ENCODE peak calls at places on chromosomes 7 and 10, in five cellular contexts. One of them, this sample, is unnamed.
A peak's percentile ranks its signal among the peaks of the same experiment; 100 is the strongest.

GRCh38 chr10:114872519-114873087 is 51.0 kb downstream of the FHIP2A start:
- DNase-seq in K562: no peak
- DNase-seq in HCT116: no peak
- DNase-seq in HepG2: no peak
- DNase-seq in GM12878: no peak
- DNase-seq in this sample: no peak

GRCh38 chr7:69199661-69200060 is 398.6 kb upstream of the AUTS2 start:
- DNase-seq in K562: no peak
- DNase-seq in HCT116: no peak
- DNase-seq in HepG2: no peak
- DNase-seq in GM12878: no peak
- DNase-seq in this sample: no peak

GRCh38 chr10:88092975-88093374 is 229.6 kb downstream of the PTEN start:
- DNase-seq in K562: no peak
- DNase-seq in HCT116: no peak
- DNase-seq in HepG2: no peak
- DNase-seq in GM12878: no peak
- DNase-seq in this sample: no peak

GRCh38 chr10:128875955-128876354 is 591.1 kb upstream of the MGMT start:
- DNase-seq in K562: no peak
- DNase-seq in HCT116: no peak
- DNase-seq in HepG2: no peak
- DNase-seq in GM12878: no peak
- DNase-seq in this sample: no peak

GRCh38 chr10:97715259-97715874 is 1.8 kb downstream of the MARVELD1 start:
- DNase-seq in K562: no peak
- DNase-seq in HCT116: no peak
- DNase-seq in HepG2: no peak
- DNase-seq in GM12878: no peak
- DNase-seq in this sample: peak; percentile 81

GRCh38 chr7:152330827-152331226 is 105.0 kb downstream of the KMT2C start:
- DNase-seq in K562: no peak
- DNase-seq in HCT116: no peak
- DNase-seq in HepG2: no peak
- DNase-seq in GM12878: no peak
- DNase-seq in this sample: no peak

GRCh38 chr10:48792121-48792520 is 107.4 kb downstream of the WDFY4 start:
- DNase-seq in K562: no peak
- DNase-seq in HCT116: no peak
- DNase-seq in HepG2: no peak
- DNase-seq in GM12878: no peak
- DNase-seq in this sample: no peak

GRCh38 chr7:106652092-106652491 is 8.9 kb downstream of the CCDC71L start:
- DNase-seq in K562: no peak
- DNase-seq in HCT116: no peak
- DNase-seq in HepG2: no peak
- DNase-seq in GM12878: no peak
- DNase-seq in this sample: no peak

GRCh38 chr10:6055929-6056328 is 6.2 kb downstream of the IL2RA start:
- DNase-seq in K562: no peak
- DNase-seq in HCT116: no peak
- DNase-seq in HepG2: no peak
- DNase-seq in GM12878: no peak
- DNase-seq in this sample: no peak

GRCh38 chr10:75612904-75613684 is 181.7 kb downstream of the LRMDA start:
- DNase-seq in K562: no peak
- DNase-seq in HCT116: no peak
- DNase-seq in HepG2: no peak
- DNase-seq in GM12878: peak; percentile 50
- DNase-seq in this sample: no peak

GRCh38 chr7:139955098-139955820 is 107.5 kb downstream of the PARP12 start:
- DNase-seq in K562: no peak
- DNase-seq in HCT116: no peak
- DNase-seq in HepG2: no peak
- DNase-seq in GM12878: no peak
- DNase-seq in this sample: no peak

GRCh38 chr7:152956006-152956405 is 196.5 kb downstream of the ACTR3B start:
- DNase-seq in K562: no peak
- DNase-seq in HCT116: no peak
- DNase-seq in HepG2: no peak
- DNase-seq in GM12878: no peak
- DNase-seq in this sample: peak; percentile 59

GRCh38 chr7:134669845-134670373 is 23.3 kb downstream of the BPGM start:
- DNase-seq in K562: no peak
- DNase-seq in HCT116: peak; percentile 27
- DNase-seq in HepG2: no peak
- DNase-seq in GM12878: peak; percentile 23
- DNase-seq in this sample: no peak

GRCh38 chr10:103416436-103417147 is 20.2 kb downstream of the PDCD11 start:
- DNase-seq in K562: peak; percentile 33
- DNase-seq in HCT116: peak; percentile 58
- DNase-seq in HepG2: peak; percentile 50
- DNase-seq in GM12878: peak; percentile 27
- DNase-seq in this sample: peak; percentile 62

GRCh38 chr7:98394377-98394836 is 6.5 kb downstream of the BAIAP2L1 start:
- DNase-seq in K562: no peak
- DNase-seq in HCT116: peak; percentile 34
- DNase-seq in HepG2: no peak
- DNase-seq in GM12878: no peak
- DNase-seq in this sample: no peak

GRCh38 chr7:151695856-151696555 is 176.3 kb upstream of the RHEB start:
- DNase-seq in K562: no peak
- DNase-seq in HCT116: no peak
- DNase-seq in HepG2: no peak
- DNase-seq in GM12878: no peak
- DNase-seq in this sample: no peak

GRCh38 chr10:132232553-132232949 is 45.8 kb downstream of the DPYSL4 start:
- DNase-seq in K562: no peak
- DNase-seq in HCT116: no peak
- DNase-seq in HepG2: no peak
- DNase-seq in GM12878: no peak
- DNase-seq in this sample: no peak

DNA sequence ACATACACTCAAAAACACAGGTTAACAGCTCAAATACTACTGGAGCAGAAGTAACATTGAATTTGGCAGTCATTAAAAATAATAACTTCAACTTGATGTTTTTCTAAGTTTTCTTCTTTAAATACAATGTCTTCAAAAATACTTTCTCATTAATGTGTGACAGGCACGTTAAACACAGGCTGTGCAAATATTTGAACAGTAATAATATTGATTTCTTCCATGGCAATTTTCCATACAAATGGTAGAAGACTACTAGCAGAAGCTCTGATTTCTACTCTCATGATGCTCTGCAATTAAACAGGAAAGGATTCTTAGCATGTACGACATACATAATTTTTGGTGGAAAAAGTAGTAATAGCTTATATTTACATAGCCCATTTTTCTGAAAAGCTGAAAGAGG is 47.4 kb downstream of the NRP1 start:
- DNase-seq in K562: no peak
- DNase-seq in HCT116: no peak
- DNase-seq in HepG2: peak; percentile 51
- DNase-seq in GM12878: no peak
- DNase-seq in this sample: no peak
- TF ChIP-seq REST in K562: no peak
- TF ChIP-seq REST in HCT116: no peak
- TF ChIP-seq REST in HepG2: no peak
- TF ChIP-seq REST in GM12878: no peak
- TF ChIP-seq REST in this sample: no peak

GRCh38 chr7:47581821-47582747 is at the start of gene TNS3:
- DNase-seq in K562: no peak
- DNase-seq in HCT116: no peak
- DNase-seq in HepG2: no peak
- DNase-seq in GM12878: no peak
- DNase-seq in this sample: peak; percentile 78
- TF ChIP-seq EZH2 in K562: no peak
- TF ChIP-seq EZH2 in HCT116: no peak
- TF ChIP-seq EZH2 in HepG2: no peak
- TF ChIP-seq EZH2 in GM12878: peak; percentile 30
- TF ChIP-seq EZH2 in this sample: no peak

GRCh38 chr10:110211455-110211843 is 4.0 kb downstream of the MXI1 start:
- DNase-seq in K562: no peak
- DNase-seq in HCT116: no peak
- DNase-seq in HepG2: no peak
- DNase-seq in GM12878: no peak
- DNase-seq in this sample: no peak
- TF ChIP-seq REST in K562: no peak
- TF ChIP-seq REST in HCT116: no peak
- TF ChIP-seq REST in HepG2: no peak
- TF ChIP-seq REST in GM12878: no peak
- TF ChIP-seq REST in this sample: no peak

DNA sequence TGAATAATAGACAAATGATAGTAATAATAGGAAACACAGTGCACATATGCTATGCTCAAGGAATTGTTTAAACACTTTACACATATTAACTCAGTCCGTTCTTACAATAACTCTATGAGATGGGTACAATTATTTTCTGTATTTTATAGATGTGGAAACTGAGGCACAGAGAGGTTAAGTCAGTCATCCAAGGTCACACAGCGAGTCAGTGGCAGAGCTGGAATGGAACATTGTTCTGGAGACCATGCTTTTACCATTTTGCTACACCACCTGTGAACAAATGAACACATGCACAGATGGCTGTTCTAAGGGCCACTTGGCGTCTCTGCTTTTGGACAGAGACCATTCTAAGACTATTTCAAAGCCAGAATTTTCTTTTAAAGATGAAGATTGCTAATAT is 26.9 kb upstream of the MTPN start:
- DNase-seq in K562: no peak
- DNase-seq in HCT116: no peak
- DNase-seq in HepG2: no peak
- DNase-seq in GM12878: no peak
- DNase-seq in this sample: no peak
- TF ChIP-seq EZH2 in K562: no peak
- TF ChIP-seq EZH2 in HCT116: no peak
- TF ChIP-seq EZH2 in HepG2: no peak
- TF ChIP-seq EZH2 in GM12878: no peak
- TF ChIP-seq EZH2 in this sample: no peak

GRCh38 chr10:35194471-35194870 is 67.8 kb downstream of the CREM start:
- DNase-seq in K562: no peak
- DNase-seq in HCT116: no peak
- DNase-seq in HepG2: no peak
- DNase-seq in GM12878: no peak
- DNase-seq in this sample: no peak

GRCh38 chr10:35192645-35193249 is 66.1 kb downstream of the CREM start:
- DNase-seq in K562: no peak
- DNase-seq in HCT116: no peak
- DNase-seq in HepG2: no peak
- DNase-seq in GM12878: no peak
- DNase-seq in this sample: no peak

GRCh38 chr10:35195361-35196306 is 69.0 kb downstream of the CREM start:
- DNase-seq in K562: peak; percentile 50
- DNase-seq in HCT116: peak; percentile 82
- DNase-seq in HepG2: peak; percentile 78
- DNase-seq in GM12878: peak; percentile 83
- DNase-seq in this sample: peak; percentile 88

GRCh38 chr10:35191523-35191922 is 64.9 kb downstream of the CREM start:
- DNase-seq in K562: peak; percentile 26
- DNase-seq in HCT116: no peak
- DNase-seq in HepG2: no peak
- DNase-seq in GM12878: no peak
- DNase-seq in this sample: no peak

DNA sequence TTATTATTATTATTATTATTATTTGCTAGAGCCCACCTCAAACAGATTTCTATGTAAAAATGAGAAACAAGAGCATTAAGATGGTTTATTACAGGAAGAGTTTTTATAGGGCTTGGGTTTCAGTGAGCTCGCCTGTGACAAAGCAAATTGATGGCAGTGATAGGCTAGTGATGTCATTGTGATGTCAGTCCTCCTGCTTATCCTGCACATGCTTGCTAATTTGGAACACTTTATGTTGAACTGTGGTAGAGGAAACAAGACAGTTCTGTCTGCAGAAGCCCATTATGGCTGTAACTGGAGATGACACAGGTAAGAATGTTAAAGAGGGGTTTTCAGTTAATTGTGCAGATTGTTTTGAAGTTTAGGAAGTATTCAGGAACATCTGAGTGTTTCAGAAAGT is 68.3 kb downstream of the CREM start:
- DNase-seq in K562: peak; percentile 52
- DNase-seq in HCT116: peak; percentile 18
- DNase-seq in HepG2: no peak
- DNase-seq in GM12878: no peak
- DNase-seq in this sample: no peak
- TF ChIP-seq REST in K562: no peak
- TF ChIP-seq REST in HCT116: no peak
- TF ChIP-seq REST in HepG2: no peak
- TF ChIP-seq REST in GM12878: no peak
- TF ChIP-seq REST in this sample: no peak

GRCh38 chr7:30478349-30479228 is at the start of gene NOD1:
- DNase-seq in K562: peak; percentile 87
- DNase-seq in HCT116: peak; percentile 44
- DNase-seq in HepG2: peak; percentile 40
- DNase-seq in GM12878: no peak
- DNase-seq in this sample: peak; percentile 82
- TF ChIP-seq EZH2 in K562: no peak
- TF ChIP-seq EZH2 in HCT116: no peak
- TF ChIP-seq EZH2 in HepG2: no peak
- TF ChIP-seq EZH2 in GM12878: no peak
- TF ChIP-seq EZH2 in this sample: no peak

GRCh38 chr10:44399478-44400451 is 14.9 kb upstream of the CXCL12 start:
- DNase-seq in K562: no peak
- DNase-seq in HCT116: no peak
- DNase-seq in HepG2: no peak
- DNase-seq in GM12878: no peak
- DNase-seq in this sample: no peak
- TF ChIP-seq REST in K562: no peak
- TF ChIP-seq REST in HCT116: no peak
- TF ChIP-seq REST in HepG2: no peak
- TF ChIP-seq REST in GM12878: no peak
- TF ChIP-seq REST in this sample: no peak

DNA sequence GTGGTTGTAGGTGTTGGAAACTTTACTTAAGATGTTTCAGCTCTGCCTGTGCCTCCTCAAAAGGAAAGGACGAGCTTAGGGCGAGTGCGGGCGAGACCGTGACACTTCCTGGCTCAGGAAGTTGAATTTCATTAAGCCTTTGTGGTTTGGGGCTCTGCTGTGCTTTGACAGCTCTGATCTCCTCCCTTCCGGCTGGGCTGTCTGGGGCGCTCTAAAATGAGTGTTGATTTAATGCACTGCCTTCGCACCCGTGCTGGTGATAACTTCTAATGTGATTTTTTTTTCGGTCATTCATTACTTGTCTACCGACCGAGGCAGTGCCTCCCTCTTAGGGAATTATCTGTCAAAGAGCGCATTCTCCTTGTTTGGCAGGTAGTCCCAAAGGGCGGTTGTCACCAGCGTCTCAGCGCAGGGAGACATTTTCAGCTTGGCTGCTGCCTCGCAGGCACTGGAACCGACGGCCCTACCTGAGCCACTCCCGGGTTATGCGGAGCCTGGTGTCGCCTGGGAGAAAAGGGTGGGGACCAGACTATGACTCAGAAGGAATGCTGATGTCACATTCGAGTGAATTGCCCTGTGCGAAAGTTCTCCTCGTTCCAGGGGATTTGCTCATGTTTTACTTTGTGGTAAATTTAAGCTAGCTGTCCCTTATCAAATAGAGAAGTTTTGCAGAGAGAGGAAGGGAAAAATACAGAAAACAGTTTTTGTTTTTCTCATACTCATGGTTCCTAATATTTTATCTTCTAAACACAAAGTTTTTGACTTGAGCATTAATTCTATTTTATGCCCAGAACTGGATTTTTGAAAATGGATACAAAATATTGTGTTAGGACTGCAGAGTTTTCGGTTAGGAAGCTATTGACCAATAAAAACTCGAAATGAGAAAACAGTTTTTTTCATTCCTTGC is 920 bp downstream of the TES start:
- DNase-seq in K562: peak; percentile 84
- DNase-seq in HCT116: peak; percentile 93
- DNase-seq in HepG2: peak; percentile 66
- DNase-seq in GM12878: peak; percentile 59
- DNase-seq in this sample: peak; percentile 80
- TF ChIP-seq EZH2 in K562: no peak
- TF ChIP-seq EZH2 in HCT116: no peak
- TF ChIP-seq EZH2 in HepG2: no peak
- TF ChIP-seq EZH2 in GM12878: no peak
- TF ChIP-seq EZH2 in this sample: no peak